ENCODE peak calls at places on chromosomes 16 and 17, in six cellular contexts. R is trophoblast cell; V is AG08395; G is head of caudate nucleus; Q is AG09319; Z is stimulated activated CD4-positive, alpha-beta T cell treated with anti-CD3 and anti-CD28 coated beads, TNF-alpha, amount 100 ng/mL, for 48 hours. S is an unnamed sample.

GRCh38 chr16:89460556-89460955 is 29.8 kb downstream of the ANKRD11 start:
- DNase-seq in R (no peak), V (no peak), G (no peak), Q (no peak), Z (no peak), S (no peak)

GRCh38 chr17:73184133-73184993 is 8.5 kb upstream of the COG1 start:
- DNase-seq in R (no peak), V (no peak), G (no peak), Q (no peak), Z (no peak), S (no peak)

GRCh38 chr17:64780096-64781012 is 118.2 kb upstream of the SMURF2 start:
- DNase-seq in R (peak; percentile 96), V (no peak), G (no peak), Q (no peak), Z (peak; percentile 70), S (no peak)

GRCh38 chr17:65987988-65988387 is 203.9 kb downstream of the CEP112 start:
- DNase-seq in R (peak; percentile 63), V (peak; percentile 9), G (no peak), Q (peak; percentile 4), Z (no peak), S (peak; percentile 48)

GRCh38 chr17:58331815-58332719 is 3.5 kb upstream of the TSPOAP1 start:
- DNase-seq in R (no peak), V (no peak), G (no peak), Q (no peak), Z (peak; percentile 96), S (no peak)

GRCh38 chr16:89110641-89111040 is 17.0 kb downstream of the ACSF3 start:
- DNase-seq in R (no peak), V (no peak), G (no peak), Q (no peak), Z (no peak), S (no peak)

GRCh38 chr16:27843800-27844199 is 219.7 kb downstream of the GSG1L start:
- DNase-seq in R (no peak), V (no peak), G (no peak), Q (no peak), Z (no peak), S (no peak)

GRCh38 chr17:1562178-1562643 is 381 bp downstream of the PITPNA start:
- DNase-seq in R (peak; percentile 42), V (peak; percentile 59), G (no peak), Q (no peak), Z (no peak), S (no peak)

GRCh38 chr17:65156835-65157565 is 19.8 kb downstream of the RGS9 start:
- DNase-seq in R (no peak), V (no peak), G (no peak), Q (no peak), Z (no peak), S (no peak)

GRCh38 chr16:21708533-21709115 is 44.9 kb downstream of the OTOA start:
- DNase-seq in R (peak; percentile 92), V (peak; percentile 77), G (peak; percentile 81), Q (peak; percentile 31), Z (peak; percentile 78), S (peak; percentile 57)

GRCh38 chr17:74528491-74529199 is 2.6 kb downstream of the CD300LB start:
- DNase-seq in R (peak; percentile 48), V (no peak), G (peak; percentile 38), Q (no peak), Z (no peak), S (no peak)

GRCh38 chr17:51710289-51710979 is 448.1 kb downstream of the CA10 start:
- DNase-seq in R (no peak), V (no peak), G (no peak), Q (no peak), Z (no peak), S (no peak)

GRCh38 chr16:83100679-83101078 is 473.9 kb downstream of the CDH13 start:
- DNase-seq in R (no peak), V (no peak), G (no peak), Q (no peak), Z (no peak), S (no peak)

GRCh38 chr17:51890710-51891109 is 267.8 kb downstream of the CA10 start:
- DNase-seq in R (no peak), V (no peak), G (no peak), Q (no peak), Z (no peak), S (no peak)

GRCh38 chr17:7363311-7363710 is 8.4 kb downstream of the TMEM95 start:
- DNase-seq in R (peak; percentile 97), V (no peak), G (no peak), Q (no peak), Z (no peak), S (peak; percentile 18)

GRCh38 chr17:38509008-38509771 is 80.9 kb downstream of the ARHGAP23 start:
- DNase-seq in R (peak; percentile 76), V (peak; percentile 94), G (peak; percentile 79), Q (peak; percentile 79), Z (peak; percentile 70), S (peak; percentile 91)

GRCh38 chr16:82660078-82660645 is 33.4 kb downstream of the CDH13 start:
- DNase-seq in R (no peak), V (peak; percentile 61), G (no peak), Q (no peak), Z (no peak), S (peak; percentile 63)

GRCh38 chr16:85303354-85303883 is 191.1 kb upstream of the CIBAR2 start:
- DNase-seq in R (peak; percentile 85), V (no peak), G (peak; percentile 66), Q (no peak), Z (peak; percentile 72), S (no peak)

GRCh38 chr17:8073627-8074485 is 13.7 kb downstream of the ALOX12B start:
- DNase-seq in R (peak; percentile 83), V (peak; percentile 74), G (peak; percentile 52), Q (no peak), Z (peak; percentile 82), S (peak; percentile 49)

GRCh38 chr16:54875443-54875842 is 55.2 kb upstream of the IRX5 start:
- DNase-seq in R (no peak), V (no peak), G (no peak), Q (no peak), Z (no peak), S (no peak)

GRCh38 chr16:89143911-89144675 is 27.5 kb upstream of the CDH15 start:
- DNase-seq in R (no peak), V (no peak), G (no peak), Q (no peak), Z (no peak), S (no peak)

GRCh38 chr16:3879258-3879886 is 1.1 kb downstream of the CREBBP start:
- DNase-seq in R (peak; percentile 51), V (no peak), G (peak; percentile 33), Q (no peak), Z (peak; percentile 8), S (no peak)

GRCh38 chr17:60554377-60554788 is 28.3 kb upstream of the APPBP2 start:
- DNase-seq in R (no peak), V (no peak), G (no peak), Q (peak; percentile 97), Z (no peak), S (peak; percentile 85)

GRCh38 chr16:64846966-64847365 is 274.9 kb downstream of the CDH11 start:
- DNase-seq in R (no peak), V (no peak), G (no peak), Q (no peak), Z (no peak), S (no peak)

GRCh38 chr17:81365148-81365600 is 30.1 kb upstream of the BAHCC1 start:
- DNase-seq in R (peak; percentile 48), V (peak; percentile 72), G (no peak), Q (no peak), Z (no peak), S (peak; percentile 84)

GRCh38 chr16:66189951-66190350 is 176.5 kb upstream of the CDH5 start:
- DNase-seq in R (peak; percentile 1), V (peak; percentile 67), G (no peak), Q (peak; percentile 78), Z (no peak), S (peak; percentile 92)

GRCh38 chr16:1989826-1990335 is at the start of gene SYNGR3:
- DNase-seq in R (peak; percentile 37), V (no peak), G (no peak), Q (no peak), Z (no peak), S (no peak)

GRCh38 chr17:60442271-60443201 is 20.2 kb downstream of the CHCT1 start:
- DNase-seq in R (peak; percentile 17), V (peak; percentile 59), G (peak; percentile 49), Q (no peak), Z (no peak), S (peak; percentile 63)

GRCh38 chr17:66964930-66965800 is 658 bp downstream of the CACNG4 start:
- DNase-seq in R (peak; percentile 33), V (no peak), G (peak; percentile 57), Q (no peak), Z (no peak), S (no peak)

S was measured in IMR-90.